ENCODE peak calls at places on chromosome 6, in five cellular contexts. R, N, E, J and U are unnamed samples.

GRCh38 chr6:166989427-166990034 is 9.7 kb upstream of the CEP43 start:
- DNase-seq in R (no peak), J (no peak), E (no peak), N (peak; percentile 23), U (no peak)

GRCh38 chr6:129164032-129164431 is 281.1 kb downstream of the LAMA2 start:
- DNase-seq in R (no peak), E (no peak), N (no peak), J (no peak), U (no peak)

GRCh38 chr6:156057869-156058268 is 602.2 kb upstream of the NOX3 start:
- DNase-seq in J (no peak), E (no peak), N (no peak), R (no peak), U (no peak)

GRCh38 chr6:105179244-105180065 is at the start of gene POPDC3:
- DNase-seq in J (no peak), E (no peak), N (peak; percentile 62), R (no peak), U (no peak)

GRCh38 chr6:82362868-82363267 is 749 bp upstream of the TPBG start:
- DNase-seq in N (no peak), J (no peak), R (no peak), E (peak; percentile 49), U (no peak)

GRCh38 chr6:89134723-89135122 is 11.1 kb upstream of the PM20D2 start:
- DNase-seq in E (no peak), J (no peak), N (no peak), R (no peak), U (no peak)

GRCh38 chr6:39876826-39877225 is 57.4 kb downstream of the MOCS1 start:
- DNase-seq in E (no peak), N (no peak), R (no peak), J (no peak), U (no peak)

GRCh38 chr6:151005126-151005525 is 139.6 kb downstream of the MTHFD1L start:
- DNase-seq in J (no peak), R (no peak), N (no peak), E (no peak), U (no peak)

GRCh38 chr6:131182991-131183425 is 47.7 kb downstream of the AKAP7 start:
- DNase-seq in R (no peak), J (no peak), N (peak; percentile 42), E (no peak), U (no peak)

GRCh38 chr6:112781236-112781635 is 434.1 kb downstream of the RFPL4B start:
- DNase-seq in N (peak; percentile 17), J (no peak), R (no peak), E (no peak), U (no peak)

GRCh38 chr6:124968401-124968800 is 6.2 kb downstream of the RNF217 start:
- DNase-seq in J (no peak), E (no peak), N (no peak), R (no peak), U (no peak)

GRCh38 chr6:170451762-170452651 is 101.1 kb downstream of the PSMB1 start:
- DNase-seq in R (no peak), J (no peak), E (no peak), N (no peak), U (peak; percentile 59)

GRCh38 chr6:41306187-41306854 is 19.8 kb upstream of the TREM1 start:
- DNase-seq in R (no peak), E (no peak), J (no peak), N (peak; percentile 52), U (no peak)

GRCh38 chr6:12047304-12047703 is 35.2 kb downstream of the HIVEP1 start:
- DNase-seq in N (no peak), R (no peak), J (no peak), E (no peak), U (peak; percentile 84)
- TF ChIP-seq POLR2A in N (no peak), R (no peak), J (no peak), E (no peak), U (no peak)

GRCh38 chr6:109944448-109944847 is 33.7 kb upstream of the GPR6 start:
- DNase-seq in E (no peak), R (no peak), J (no peak), N (no peak), U (no peak)
- H3K4me3 ChIP-seq in E (no peak overlapping the region), R (no peak overlapping the region), J (no peak overlapping the region), N (no peak overlapping the region), U (no peak overlapping the region)

GRCh38 chr6:143677577-143677890 is 231 bp upstream of the PHACTR2 start:
- DNase-seq in R (no peak), E (no peak), N (no peak), J (no peak), U (no peak)

GRCh38 chr6:143676437-143677045 is 1.2 kb upstream of the PHACTR2 start:
- DNase-seq in R (no peak), N (no peak), E (no peak), J (no peak), U (no peak)

GRCh38 chr6:143678980-143679379 is 1.2 kb downstream of the PHACTR2 start:
- DNase-seq in E (no peak), N (no peak), J (no peak), R (no peak), U (no peak)

GRCh38 chr6:143680157-143680556 is 2.4 kb downstream of the PHACTR2 start:
- DNase-seq in R (no peak), J (no peak), E (no peak), N (no peak), U (no peak)

GRCh38 chr6:143677891-143678737 is at the start of gene PHACTR2:
- DNase-seq in J (peak; percentile 87), E (peak; percentile 75), N (peak; percentile 67), R (no peak), U (peak; percentile 88)
- TF ChIP-seq POLR2A in J (peak; percentile 82), E (peak; percentile 71), N (no peak), R (peak; percentile 42), U (no peak)

GRCh38 chr6:25930532-25931410 is at the start of gene SLC17A2:
- DNase-seq in E (no peak), R (no peak), J (peak; percentile 40), N (no peak), U (no peak)
- H3K4me3 ChIP-seq in E (no peak within 1 kb of the TSS), R (no peak within 1 kb of the TSS), J (peak within 1 kb of the TSS; percentile 19), N (no peak within 1 kb of the TSS), U (no peak within 1 kb of the TSS)

DNA sequence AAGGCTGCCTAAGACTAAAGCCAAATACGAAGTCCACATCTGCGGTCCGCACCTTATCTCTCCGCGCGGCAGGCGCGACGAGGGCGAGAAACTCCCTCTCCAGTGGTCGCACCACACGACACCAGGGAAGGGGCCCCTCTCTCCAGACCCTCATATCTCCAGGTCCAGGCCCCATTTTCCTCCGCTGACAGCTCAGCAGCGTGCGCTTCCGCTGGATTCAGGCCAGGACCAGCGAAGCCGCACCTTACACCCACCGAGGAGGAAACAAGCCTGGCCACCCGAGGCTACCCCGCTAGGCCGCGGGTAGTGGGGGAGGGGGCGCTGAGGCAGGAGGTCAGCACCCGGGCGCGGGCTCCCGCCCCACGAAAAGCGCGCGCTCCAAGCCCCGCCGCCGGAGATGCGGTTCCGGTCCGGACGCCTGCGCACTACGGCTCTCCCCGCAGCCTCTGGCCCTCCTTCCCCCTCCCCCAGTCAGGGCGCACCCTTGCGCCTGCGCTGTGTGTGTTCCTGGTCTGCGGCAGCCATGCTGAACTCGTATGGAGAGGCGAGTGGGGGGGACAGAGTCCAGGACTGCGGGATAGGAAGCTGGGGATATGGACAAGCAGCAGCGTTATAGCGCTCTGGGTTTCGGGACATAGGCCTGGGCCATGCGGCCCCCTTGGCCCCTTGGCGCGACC is at the start of gene BRD2:
- DNase-seq in N (peak; percentile 96), J (peak; percentile 98), R (peak; percentile 70), E (peak; percentile 96), U (peak; percentile 99)
- TF ChIP-seq POLR2A in N (peak; percentile 14), J (peak; percentile 91), R (peak; percentile 86), E (peak; percentile 88), U (peak; percentile 59)

DNA sequence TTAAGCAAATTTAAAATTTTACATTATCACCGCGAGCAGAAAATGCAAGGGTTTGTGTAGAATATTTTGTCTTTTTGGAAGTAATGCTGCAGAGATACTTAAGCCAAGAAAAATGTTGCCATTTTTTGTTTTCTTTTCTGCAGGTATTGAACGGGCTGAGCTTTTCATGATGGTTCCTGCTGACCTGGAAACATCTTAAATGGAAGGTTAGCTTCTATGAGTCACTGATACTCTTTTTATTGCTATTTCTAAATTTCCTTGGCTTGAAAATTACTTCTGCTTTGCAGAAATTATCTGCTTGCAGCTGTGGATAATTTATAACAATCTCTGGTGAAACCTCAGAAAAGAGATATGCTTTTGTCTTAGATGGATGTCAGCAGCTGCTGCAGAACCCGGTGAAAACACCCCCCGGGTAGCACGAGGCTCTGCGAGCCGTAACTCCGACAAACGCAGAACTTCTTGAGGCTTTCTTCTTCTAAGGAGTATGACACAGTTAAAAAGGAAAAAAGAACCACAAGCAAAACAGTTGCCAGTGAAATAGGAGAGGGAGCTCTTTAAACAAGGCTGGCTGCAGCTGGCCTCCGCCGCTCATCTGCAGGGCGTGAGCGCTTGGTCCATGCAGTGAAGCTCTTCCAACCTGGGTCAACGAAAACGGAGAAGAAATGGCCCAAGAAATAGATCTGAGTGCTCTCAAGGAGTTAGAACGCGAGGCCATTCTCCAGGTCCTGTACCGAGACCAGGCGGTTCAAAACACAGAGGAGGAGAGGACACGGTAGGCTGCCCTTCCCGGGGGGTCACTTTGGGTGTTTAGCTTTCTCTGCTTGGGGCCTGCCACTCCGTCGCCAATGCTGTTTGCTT is 13.0 kb downstream of the SYTL3 start:
- DNase-seq in E (peak; percentile 44), J (no peak), R (no peak), N (no peak), U (peak; percentile 68)
- H3K4me3 ChIP-seq in E (peak overlapping the region; percentile 6), J (no peak overlapping the region), R (peak overlapping the region; percentile 40), N (no peak overlapping the region), U (no peak overlapping the region)

GRCh38 chr6:27178001-27178730 is 69.3 kb upstream of the PRSS16 start:
- DNase-seq in E (peak; percentile 71), N (peak; percentile 92), J (peak; percentile 49), R (no peak), U (no peak)
- TF ChIP-seq POLR2A in E (peak; percentile 44), N (no peak), J (peak; percentile 20), R (no peak), U (no peak)

GRCh38 chr6:169252805-169253189 is 849 bp downstream of the THBS2 start:
- DNase-seq in E (peak; percentile 58), R (no peak), J (no peak), N (no peak), U (no peak)

GRCh38 chr6:169253341-169253740 is 305 bp downstream of the THBS2 start:
- DNase-seq in R (no peak), E (peak; percentile 36), N (no peak), J (no peak), U (no peak)

GRCh38 chr6:169250660-169251059 is 3.0 kb downstream of the THBS2 start:
- DNase-seq in E (peak; percentile 73), R (no peak), N (peak; percentile 16), J (no peak), U (no peak)

GRCh38 chr6:169251822-169252804 is 1.5 kb downstream of the THBS2 start:
- DNase-seq in R (no peak), N (no peak), E (peak; percentile 27), J (no peak), U (peak; percentile 49)

DNA sequence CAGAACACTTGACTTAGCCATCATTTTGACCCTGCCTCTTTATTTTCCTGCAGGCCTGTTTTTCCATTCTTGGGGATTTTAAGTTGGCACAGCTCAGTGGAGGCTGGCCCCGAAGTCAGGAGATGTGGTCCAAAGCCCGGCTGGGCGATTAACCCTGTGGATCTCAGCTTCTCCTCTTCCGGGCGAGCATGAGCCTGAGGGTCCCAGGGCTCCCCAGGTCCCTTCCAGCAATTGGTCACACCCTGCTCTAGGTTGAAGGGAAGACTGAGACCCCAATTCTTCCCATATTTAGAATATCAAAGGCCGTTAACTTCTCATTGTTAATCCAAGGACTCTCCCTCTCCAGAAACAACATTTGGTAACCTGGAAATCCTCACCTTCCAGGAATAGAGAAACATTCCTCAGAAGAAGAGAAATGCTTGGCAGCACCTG is 2.3 kb downstream of the THBS2 start:
- DNase-seq in J (no peak), E (peak; percentile 28), R (no peak), N (no peak), U (no peak)
- H3K4me3 ChIP-seq in J (peak overlapping the region; percentile 20), E (peak overlapping the region; percentile 52), R (peak overlapping the region; percentile 35), N (no peak overlapping the region), U (no peak overlapping the region)